ENCODE peak calls at places on chromosomes 1 and 21, in four cellular contexts. I is cardiac fibroblast, L is fibroblast of pulmonary artery, G is ovary. B is an unnamed sample.

GRCh38 chr21:44521928-44522752 is 17.9 kb downstream of the KRTAP10-1 start:
- DNase-seq in I (no peak), L (no peak), G (peak), B (no peak)

GRCh38 chr1:28281608-28282425 is 22.5 kb downstream of the SESN2 start:
- DNase-seq in I (no peak), L (no peak), G (no peak), B (no peak)

GRCh38 chr1:178533547-178533946 is 20.6 kb downstream of the TEX35 start:
- DNase-seq in I (no peak), L (no peak), G (no peak), B (no peak)

GRCh38 chr1:38539931-38540330 is 319.6 kb downstream of the RRAGC start:
- DNase-seq in I (no peak), L (no peak), G (no peak), B (no peak)

GRCh38 chr1:29210278-29211085 is 20.3 kb downstream of the MECR start:
- DNase-seq in I (no peak), L (no peak), G (no peak), B (peak)

GRCh38 chr1:108316545-108316944 is 72.7 kb upstream of the NBPF4 start:
- DNase-seq in I (peak), L (peak), G (no peak), B (peak)

GRCh38 chr1:191851799-191852595 is 306.3 kb upstream of the RGS18 start:
- DNase-seq in I (peak), L (peak), G (no peak), B (no peak)

GRCh38 chr1:3357526-3358297 is 96.8 kb upstream of the ARHGEF16 start:
- DNase-seq in I (no peak), L (no peak), G (no peak), B (no peak)

GRCh38 chr1:101253976-101254660 is 17.3 kb downstream of the S1PR1 start:
- DNase-seq in I (peak), L (peak), G (no peak), B (peak)

GRCh38 chr21:45618846-45619485 is 24.6 kb upstream of the PCBP3 start:
- DNase-seq in I (peak), L (peak), G (no peak), B (no peak)

GRCh38 chr1:119682141-119682540 is 29.6 kb upstream of the PHGDH start:
- DNase-seq in I (no peak), L (no peak), G (no peak), B (no peak)

GRCh38 chr1:110455151-110455550 is 4.2 kb downstream of the PROK1 start:
- DNase-seq in I (no peak), L (no peak), G (no peak), B (no peak)

GRCh38 chr1:78104322-78104721 is 58.6 kb downstream of the GIPC2 start:
- DNase-seq in I (peak), L (no peak), G (no peak), B (no peak)

GRCh38 chr21:16419188-16419874 is 689.5 kb downstream of the USP25 start:
- DNase-seq in I (peak), L (peak), G (peak), B (peak)

GRCh38 chr1:16396591-16396990 is 29.5 kb downstream of the SZRD1 start:
- DNase-seq in I (peak), L (peak), G (peak), B (peak)

GRCh38 chr1:238898856-238899255 is 487.5 kb upstream of the CHRM3 start:
- DNase-seq in I (no peak), L (no peak), G (no peak), B (no peak)

GRCh38 chr21:30256100-30256499 is 26.6 kb downstream of the KRTAP24-1 start:
- DNase-seq in I (no peak), L (no peak), G (no peak), B (no peak)

GRCh38 chr1:113835686-113836290 is 23.5 kb upstream of the RSBN1 start:
- DNase-seq in I (peak), L (peak), G (no peak), B (peak)

GRCh38 chr1:181452746-181453145 is 30.6 kb upstream of the CACNA1E start:
- DNase-seq in I (no peak), L (no peak), G (no peak), B (no peak)

GRCh38 chr1:230701895-230702768 is 11.8 kb downstream of the AGT start:
- DNase-seq in I (no peak), L (no peak), G (no peak), B (no peak)

GRCh38 chr1:90341485-90341884 is 346.6 kb downstream of the ZNF326 start:
- DNase-seq in I (no peak), L (no peak), G (no peak), B (no peak)

GRCh38 chr1:154344977-154345837 is 19.9 kb downstream of the ATP8B2 start:
- DNase-seq in I (peak), L (peak), G (peak), B (peak)

GRCh38 chr1:160186734-160187133 is 3.6 kb upstream of the CASQ1 start:
- DNase-seq in I (no peak), L (no peak), G (no peak), B (no peak)

GRCh38 chr1:183810172-183810571 is 5.3 kb downstream of the RGL1 start:
- DNase-seq in I (no peak), L (no peak), G (no peak), B (no peak)

DNA sequence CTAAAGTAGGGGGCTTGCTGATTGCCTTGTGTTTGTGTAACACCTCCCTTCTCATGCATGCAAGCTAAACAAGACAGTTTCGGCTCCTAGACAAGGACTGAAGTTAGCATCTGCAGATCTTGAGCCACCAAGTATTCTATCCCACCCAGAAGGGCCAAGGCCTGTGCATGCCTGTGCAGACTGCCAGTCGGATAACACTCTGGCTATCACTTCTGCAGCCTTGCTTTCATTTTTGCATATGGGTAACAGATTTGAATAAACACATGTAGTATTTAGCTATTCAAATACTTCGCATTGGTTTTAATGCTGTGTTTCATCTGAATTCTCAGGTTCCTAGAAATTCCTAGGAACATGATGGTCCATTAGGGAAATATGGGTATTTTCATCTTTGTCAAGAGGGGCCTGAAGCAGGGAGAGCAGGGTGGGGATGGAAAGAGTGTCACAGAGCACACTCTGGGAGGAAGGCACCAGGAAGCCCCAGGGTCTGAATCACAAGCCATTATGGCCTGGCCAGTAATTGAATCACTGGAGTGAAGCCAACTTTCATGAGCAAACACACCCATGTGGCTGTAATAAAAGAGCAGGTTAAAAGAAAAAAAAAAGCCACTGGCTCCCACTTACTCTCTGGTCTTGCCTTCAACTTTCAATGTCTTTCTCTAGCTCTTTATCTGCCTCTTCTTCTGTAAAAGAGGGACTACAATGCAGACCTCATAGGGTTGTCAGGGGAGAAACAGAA is 28.2 kb downstream of the GADD45A start:
- DNase-seq in I (peak), L (peak), G (no peak), B (peak)
- H3K4me3 ChIP-seq in I (no peak), L (no peak), G (no peak), B (no peak)

DNA sequence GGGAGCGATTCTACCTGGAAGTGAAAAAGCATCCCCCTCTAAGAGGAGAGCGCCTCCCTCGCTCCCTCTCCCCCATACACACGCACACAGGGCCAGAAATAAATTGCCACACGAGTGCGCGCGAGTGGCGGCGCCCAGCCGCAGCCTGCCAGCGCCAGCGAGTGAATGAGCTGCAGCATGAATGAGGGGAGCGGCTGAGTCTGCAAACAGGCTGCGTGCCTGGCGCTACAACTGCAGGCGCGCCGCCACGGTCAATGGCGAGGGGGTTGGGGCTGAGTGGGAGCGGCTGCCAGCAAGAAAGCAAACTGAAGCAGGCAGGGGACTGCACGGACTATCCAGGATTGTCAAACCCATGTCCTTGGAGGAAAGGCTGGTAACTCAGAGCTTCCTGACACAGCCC is 2.2 kb downstream of the CAMK1G start:
- DNase-seq in I (peak), L (peak), G (peak), B (peak)
- TF ChIP-seq CTCF in I (no peak), L (no peak), G (no peak), B (no peak)

GRCh38 chr1:156860113-156860638 is 489 bp upstream of the NTRK1 start:
- DNase-seq in I (peak), L (peak), G (peak), B (peak)

GRCh38 chr1:156857532-156857931 is 1.4 kb downstream of the INSRR start:
- DNase-seq in I (no peak), L (no peak), G (no peak), B (no peak)

GRCh38 chr1:156859523-156860112 is 701 bp upstream of the INSRR start:
- DNase-seq in I (peak), L (peak), G (no peak), B (peak)

GRCh38 chr1:156858555-156858956 is 361 bp downstream of the INSRR start:
- DNase-seq in I (no peak), L (no peak), G (no peak), B (no peak)

DNA sequence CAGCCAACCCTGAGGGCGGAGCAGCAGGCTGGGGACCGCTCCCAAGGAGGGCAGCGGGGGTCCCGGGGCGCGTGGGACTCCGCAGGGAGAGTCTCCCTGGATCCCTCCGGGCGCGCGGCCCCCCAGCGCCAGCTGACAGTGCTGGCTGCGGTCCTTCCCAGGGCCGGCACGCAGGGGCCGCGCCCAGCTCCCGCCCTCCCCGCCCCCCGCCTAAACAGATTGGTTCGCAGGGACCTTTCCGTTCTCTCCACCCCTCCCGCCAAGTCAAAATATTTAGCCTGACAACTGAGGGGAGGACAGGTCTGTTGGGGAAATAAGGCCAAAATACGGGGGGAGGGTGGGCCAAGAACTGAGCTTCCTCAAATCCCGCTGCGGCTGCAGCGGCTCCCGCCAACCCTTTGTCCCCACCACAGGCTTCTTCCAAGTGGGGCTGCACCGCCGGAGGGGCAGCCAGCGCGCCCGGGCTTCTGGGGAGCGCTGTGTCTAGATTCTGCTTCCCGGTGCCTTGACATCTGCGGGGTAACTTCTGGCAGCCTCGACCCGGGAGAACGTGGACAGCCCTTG is at the start of gene INSRR:
- DNase-seq in I (peak), L (no peak), G (no peak), B (peak)
- H3K4me3 ChIP-seq in I (peak), L (peak), G (peak), B (peak)

DNA sequence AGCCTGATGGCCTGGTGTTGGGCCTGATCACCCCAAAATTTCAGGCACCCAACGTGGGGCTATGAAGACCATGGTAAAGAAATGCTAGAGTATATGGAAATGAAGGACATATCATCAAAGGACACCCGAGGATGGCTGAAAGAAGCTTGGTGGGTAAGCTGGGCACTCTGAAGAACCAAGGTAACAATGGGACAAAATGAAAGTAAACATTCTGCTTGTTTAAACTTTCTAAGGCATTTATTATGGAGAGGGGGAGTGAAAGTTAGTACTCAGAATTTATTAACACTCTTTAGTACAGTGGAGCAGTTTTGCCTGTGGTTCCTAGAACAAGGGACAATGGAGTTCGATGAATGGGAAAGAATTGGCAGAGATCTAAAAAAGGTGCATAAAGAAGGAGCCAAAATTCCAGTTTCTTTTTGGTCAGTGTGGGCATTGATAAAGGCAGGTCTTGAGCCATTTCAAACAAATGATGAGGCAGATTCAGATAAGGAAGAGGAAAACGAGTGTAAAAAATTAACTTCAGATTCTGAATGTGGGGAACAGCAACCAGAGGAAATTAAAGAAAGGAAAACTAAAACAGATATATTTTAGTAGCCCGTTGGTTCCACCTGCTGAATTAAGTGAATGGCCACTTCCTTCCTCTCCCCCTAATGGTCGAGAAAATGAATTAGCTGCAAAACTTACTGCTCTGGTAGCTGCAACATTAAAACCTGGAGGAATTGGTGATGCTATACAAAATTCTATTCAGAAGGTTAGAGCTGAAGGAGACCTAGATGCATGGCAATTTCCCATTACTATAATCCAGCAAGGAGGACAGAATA is 8.4 kb upstream of the PM20D1 start:
- DNase-seq in I (no peak), L (no peak), G (no peak), B (no peak)
- TF ChIP-seq CTCF in I (no peak), L (no peak), G (no peak), B (no peak)

GRCh38 chr1:106746448-106747085 is 309.9 kb upstream of the PRMT6 start:
- DNase-seq in I (no peak), L (no peak), G (no peak), B (no peak)
- H3K4me3 ChIP-seq in I (no peak), L (no peak), G (no peak), B (no peak)